ENCODE peak calls at places on chromosomes 7 and 10, in seven cellular contexts. C is activated CD8-positive, alpha-beta memory T cell treated with anti-CD3 and anti-CD28 coated beads, Interleukin-2, amount 50 U/mL, for 48 hours; T is globus pallidus; X is SK-N-MC; K is activated naive CD4-positive, alpha-beta T cell; S is NCI-H774; L is endothelial cell. M is an unnamed sample.

GRCh38 chr7:144513332-144513731 is 109.8 kb upstream of the NOBOX start:
- DNase-seq in S (peak), X (no peak), K (no peak), T (peak), C (no peak), L (peak), M (no peak)

GRCh38 chr7:113768256-113768847 is 150.5 kb downstream of the PPP1R3A start:
- DNase-seq in L (no peak), C (no peak), T (no peak), X (no peak), S (no peak), K (no peak), M (no peak)

GRCh38 chr10:16521311-16522016 is at the start of gene C1QL3:
- DNase-seq in C (peak), T (no peak), L (peak), S (peak), X (no peak), K (no peak), M (peak)

GRCh38 chr10:30639946-30640786 is 10.6 kb upstream of the LYZL2 start:
- DNase-seq in K (no peak), L (no peak), C (no peak), S (no peak), T (peak), X (no peak), M (peak)

GRCh38 chr7:142873281-142873784 is 12.2 kb downstream of the TRPV6 start:
- DNase-seq in C (peak), T (no peak), S (no peak), L (peak), K (no peak), X (no peak), M (peak)

GRCh38 chr10:61903991-61904350 is 2.5 kb downstream of the ARID5B start:
- DNase-seq in C (no peak), L (no peak), S (peak), T (no peak), X (no peak), K (no peak), M (no peak)

GRCh38 chr10:95697429-95697828 is 3.7 kb upstream of the TCTN3 start:
- DNase-seq in S (no peak), K (no peak), X (no peak), L (no peak), T (peak), C (no peak), M (no peak)

GRCh38 chr7:139658919-139659675 is 118.7 kb downstream of the HIPK2 start:
- DNase-seq in C (no peak), K (no peak), X (no peak), S (no peak), T (peak), L (no peak), M (no peak)

GRCh38 chr10:49446031-49446430 is 50.1 kb upstream of the DRGX start:
- DNase-seq in L (no peak), K (no peak), X (no peak), C (no peak), S (no peak), T (no peak), M (no peak)

GRCh38 chr10:103232772-103233488 is 12.8 kb upstream of the RPEL1 start:
- DNase-seq in X (no peak), L (no peak), T (no peak), K (no peak), C (no peak), S (no peak), M (no peak)

GRCh38 chr7:130733866-130734524 is at the start of gene KLF14:
- DNase-seq in T (no peak), X (no peak), L (peak), S (no peak), C (peak), K (no peak), M (peak)

GRCh38 chr10:16950686-16951681 is 133.8 kb upstream of the RSU1 start:
- DNase-seq in T (peak), X (no peak), K (no peak), S (no peak), L (peak), C (no peak), M (peak)

GRCh38 chr7:42527004-42527403 is 290.0 kb upstream of the GLI3 start:
- DNase-seq in T (no peak), S (no peak), X (no peak), C (no peak), L (no peak), K (no peak), M (no peak)

GRCh38 chr7:7972128-7972527 is 3.5 kb downstream of the GLCCI1 start:
- DNase-seq in K (no peak), T (no peak), L (no peak), X (no peak), C (no peak), S (no peak), M (no peak)

GRCh38 chr10:71001470-71001869 is 113.1 kb upstream of the PCBD1 start:
- DNase-seq in T (no peak), X (no peak), K (no peak), S (no peak), L (no peak), C (no peak), M (no peak)

GRCh38 chr10:106582291-106582690 is 582.2 kb downstream of the SORCS1 start:
- DNase-seq in S (no peak), C (no peak), K (no peak), X (no peak), L (no peak), T (peak), M (peak)

GRCh38 chr10:34615770-34616169 is 199.3 kb downstream of the PARD3 start:
- DNase-seq in L (no peak), C (no peak), S (no peak), X (no peak), K (no peak), T (no peak), M (no peak)

GRCh38 chr10:49183596-49184542 is 4.3 kb downstream of the TMEM273 start:
- DNase-seq in K (no peak), L (no peak), C (peak), X (no peak), S (no peak), T (no peak), M (no peak)

M was measured in iPS-NIHi11.